ENCODE peak calls at places on chromosomes 1 and 21, in nine cellular contexts. One of them, this sample, is unnamed.
A peak's percentile ranks its signal among the peaks of the same experiment; 100 is the strongest.

GRCh38 chr21:45990049-45990711 is 8.6 kb downstream of the COL6A1 start:
- DNase-seq in HTR-8/SVneo: no peak
- DNase-seq in nephron progenitor cell: no peak
- DNase-seq in NCI-H2029: no peak
- DNase-seq in IMR-90: no peak
- DNase-seq in stimulated activated naive CD4-positive, alpha-beta T cell: no peak
- DNase-seq in cardiac fibroblast: no peak
- DNase-seq in H9: no peak
- DNase-seq in cerebellar nuclear complex: no peak
- DNase-seq in this sample: no peak

GRCh38 chr1:223639333-223639749 is 26.2 kb downstream of the CAPN8 start:
- DNase-seq in nephron progenitor cell: no peak
- DNase-seq in cerebellar nuclear complex: no peak
- DNase-seq in cardiac fibroblast: no peak
- DNase-seq in IMR-90: no peak
- DNase-seq in HTR-8/SVneo: no peak
- DNase-seq in stimulated activated naive CD4-positive, alpha-beta T cell: no peak
- DNase-seq in H9: no peak
- DNase-seq in NCI-H2029: no peak
- DNase-seq in this sample: no peak

GRCh38 chr1:99829269-99829668 is 20.9 kb upstream of the AGL start:
- DNase-seq in NCI-H2029: no peak
- DNase-seq in cerebellar nuclear complex: no peak
- DNase-seq in HTR-8/SVneo: no peak
- DNase-seq in stimulated activated naive CD4-positive, alpha-beta T cell: no peak
- DNase-seq in nephron progenitor cell: no peak
- DNase-seq in H9: no peak
- DNase-seq in cardiac fibroblast: no peak
- DNase-seq in IMR-90: no peak
- DNase-seq in this sample: no peak

GRCh38 chr1:239757711-239758110 is 334.0 kb upstream of the FMN2 start:
- DNase-seq in HTR-8/SVneo: no peak
- DNase-seq in nephron progenitor cell: no peak
- DNase-seq in cerebellar nuclear complex: no peak
- DNase-seq in stimulated activated naive CD4-positive, alpha-beta T cell: no peak
- DNase-seq in NCI-H2029: no peak
- DNase-seq in IMR-90: no peak
- DNase-seq in cardiac fibroblast: no peak
- DNase-seq in H9: no peak
- DNase-seq in this sample: no peak

GRCh38 chr1:34407140-34407539 is 230.4 kb downstream of the C1orf94 start:
- DNase-seq in cardiac fibroblast: no peak
- DNase-seq in stimulated activated naive CD4-positive, alpha-beta T cell: no peak
- DNase-seq in H9: no peak
- DNase-seq in HTR-8/SVneo: peak; percentile 17
- DNase-seq in IMR-90: no peak
- DNase-seq in cerebellar nuclear complex: no peak
- DNase-seq in nephron progenitor cell: no peak
- DNase-seq in NCI-H2029: no peak
- DNase-seq in this sample: no peak

GRCh38 chr1:224157316-224157715 is 25.7 kb upstream of the DEGS1 start:
- DNase-seq in cerebellar nuclear complex: no peak
- DNase-seq in nephron progenitor cell: no peak
- DNase-seq in NCI-H2029: no peak
- DNase-seq in cardiac fibroblast: no peak
- DNase-seq in H9: no peak
- DNase-seq in IMR-90: no peak
- DNase-seq in stimulated activated naive CD4-positive, alpha-beta T cell: no peak
- DNase-seq in HTR-8/SVneo: no peak
- DNase-seq in this sample: no peak

GRCh38 chr1:171397851-171398469 is 84.0 kb downstream of the FMO4 start:
- DNase-seq in NCI-H2029: no peak
- DNase-seq in cardiac fibroblast: no peak
- DNase-seq in stimulated activated naive CD4-positive, alpha-beta T cell: no peak
- DNase-seq in cerebellar nuclear complex: no peak
- DNase-seq in nephron progenitor cell: no peak
- DNase-seq in IMR-90: no peak
- DNase-seq in H9: no peak
- DNase-seq in HTR-8/SVneo: no peak
- DNase-seq in this sample: no peak

GRCh38 chr1:155207578-155208405 is at the start of gene THBS3:
- DNase-seq in IMR-90: peak; percentile 12
- DNase-seq in H9: peak; percentile 64
- DNase-seq in cerebellar nuclear complex: no peak
- DNase-seq in NCI-H2029: no peak
- DNase-seq in HTR-8/SVneo: no peak
- DNase-seq in nephron progenitor cell: peak; percentile 52
- DNase-seq in cardiac fibroblast: no peak
- DNase-seq in stimulated activated naive CD4-positive, alpha-beta T cell: peak; percentile 37
- DNase-seq in this sample: no peak

GRCh38 chr1:154212083-154212482 is 6.0 kb upstream of the CFAP141 start:
- DNase-seq in NCI-H2029: no peak
- DNase-seq in H9: no peak
- DNase-seq in cerebellar nuclear complex: no peak
- DNase-seq in cardiac fibroblast: no peak
- DNase-seq in stimulated activated naive CD4-positive, alpha-beta T cell: no peak
- DNase-seq in HTR-8/SVneo: no peak
- DNase-seq in IMR-90: no peak
- DNase-seq in nephron progenitor cell: no peak
- DNase-seq in this sample: no peak

GRCh38 chr1:29554208-29554778 is 318.0 kb downstream of the PTPRU start:
- DNase-seq in stimulated activated naive CD4-positive, alpha-beta T cell: no peak
- DNase-seq in nephron progenitor cell: no peak
- DNase-seq in cerebellar nuclear complex: no peak
- DNase-seq in IMR-90: no peak
- DNase-seq in cardiac fibroblast: no peak
- DNase-seq in HTR-8/SVneo: no peak
- DNase-seq in H9: no peak
- DNase-seq in NCI-H2029: no peak
- DNase-seq in this sample: no peak